ENCODE peak calls at places on chromosomes 5 and 9, in eight cellular contexts. Z, P, I, T, R, V, D and F are unnamed samples.
A peak's percentile ranks its signal among the peaks of the same experiment; 100 is the strongest.

GRCh38 chr5:133957080-133957479 is 11.3 kb downstream of the C5orf15 start:
- DNase-seq in Z (no peak), P (no peak), I (no peak), T (no peak), R (no peak), V (no peak), D (no peak), F (no peak)

GRCh38 chr9:128275198-128276007 is at the start of gene GOLGA2:
- DNase-seq in Z (no peak), P (peak; percentile 66), I (peak; percentile 63), T (peak; percentile 62), R (peak; percentile 73), V (no peak), D (no peak), F (no peak)

GRCh38 chr5:52041843-52042242 is 658.6 kb downstream of the ISL1 start:
- DNase-seq in Z (no peak), P (no peak), I (no peak), T (no peak), R (no peak), V (no peak), D (no peak), F (no peak)

GRCh38 chr9:108207611-108208051 is 648.2 kb downstream of the ACTL7B start:
- DNase-seq in Z (peak; percentile 85), P (no peak), I (no peak), T (peak; percentile 87), R (peak; percentile 24), V (no peak), D (no peak), F (no peak)

GRCh38 chr5:2276101-2276500 is 393.4 kb upstream of the IRX4 start:
- DNase-seq in Z (no peak), P (no peak), I (no peak), T (no peak), R (no peak), V (peak; percentile 22), D (no peak), F (no peak)

GRCh38 chr5:59893436-59894227 is at the start of gene PDE4D:
- DNase-seq in Z (peak; percentile 15), P (peak; percentile 22), I (peak; percentile 37), T (peak; percentile 57), R (peak; percentile 72), V (no peak), D (peak; percentile 63), F (peak; percentile 54)

GRCh38 chr5:126732716-126733115 is 44.2 kb upstream of the LMNB1 start:
- DNase-seq in Z (no peak), P (no peak), I (no peak), T (no peak), R (no peak), V (no peak), D (no peak), F (no peak)

GRCh38 chr9:37197158-37198033 is 77.0 kb downstream of the ZCCHC7 start:
- DNase-seq in Z (no peak), P (no peak), I (no peak), T (no peak), R (peak; percentile 52), V (no peak), D (no peak), F (no peak)

GRCh38 chr5:126658526-126658925 is 57.8 kb downstream of the PHAX start:
- DNase-seq in Z (no peak), P (no peak), I (no peak), T (no peak), R (no peak), V (no peak), D (no peak), F (no peak)

GRCh38 chr9:22079873-22080341 is 70.8 kb upstream of the CDKN2B start:
- DNase-seq in Z (no peak), P (peak; percentile 18), I (no peak), T (peak; percentile 89), R (peak; percentile 94), V (peak; percentile 71), D (no peak), F (no peak)

GRCh38 chr5:159097461-159098284 is 2.0 kb downstream of the EBF1 start:
- DNase-seq in Z (no peak), P (no peak), I (no peak), T (peak; percentile 73), R (peak; percentile 71), V (no peak), D (no peak), F (no peak)

GRCh38 chr5:142151436-142152382 is 43.1 kb downstream of the NDFIP1 start:
- DNase-seq in Z (peak; percentile 57), P (no peak), I (peak; percentile 77), T (peak; percentile 81), R (peak; percentile 91), V (peak; percentile 77), D (peak; percentile 59), F (peak; percentile 57)

GRCh38 chr9:92247296-92247695 is 46.2 kb downstream of the IARS1 start:
- DNase-seq in Z (no peak), P (no peak), I (no peak), T (no peak), R (peak; percentile 80), V (no peak), D (no peak), F (no peak)

GRCh38 chr9:128552744-128553221 is 396 bp downstream of the SPTAN1 start:
- DNase-seq in Z (no peak), P (peak; percentile 45), I (peak; percentile 59), T (peak; percentile 20), R (peak; percentile 54), V (peak; percentile 86), D (peak; percentile 49), F (peak; percentile 28)

GRCh38 chr9:14158911-14159310 is 155.0 kb downstream of the NFIB start:
- DNase-seq in Z (no peak), P (no peak), I (peak; percentile 30), T (peak; percentile 6), R (peak; percentile 37), V (no peak), D (no peak), F (no peak)